ENCODE peak calls at places on chromosomes 3 and 15, in nine cellular contexts. One of them, this sample, is unnamed.

GRCh38 chr3:102178817-102179216 is 256.0 kb upstream of the ZPLD1 start:
- DNase-seq in spleen: no peak
- DNase-seq in osteoblast: no peak
- DNase-seq in esophagus squamous epithelium: no peak
- DNase-seq in neural progenitor cell: no peak
- DNase-seq in breast epithelium: no peak
- DNase-seq in psoas muscle: no peak
- DNase-seq in HepG2: no peak
- DNase-seq in WERI-Rb-1: no peak
- DNase-seq in this sample: no peak

GRCh38 chr15:49225572-49226281 is 55.7 kb downstream of the GALK2 start:
- DNase-seq in esophagus squamous epithelium: no peak
- DNase-seq in HepG2: no peak
- DNase-seq in osteoblast: no peak
- DNase-seq in neural progenitor cell: peak
- DNase-seq in breast epithelium: no peak
- DNase-seq in psoas muscle: no peak
- DNase-seq in WERI-Rb-1: peak
- DNase-seq in spleen: no peak
- DNase-seq in this sample: no peak

GRCh38 chr3:137217733-137218132 is 259.9 kb downstream of the IL20RB start:
- DNase-seq in osteoblast: no peak
- DNase-seq in psoas muscle: no peak
- DNase-seq in esophagus squamous epithelium: no peak
- DNase-seq in spleen: no peak
- DNase-seq in HepG2: no peak
- DNase-seq in breast epithelium: no peak
- DNase-seq in neural progenitor cell: peak
- DNase-seq in WERI-Rb-1: peak
- DNase-seq in this sample: peak

GRCh38 chr15:42094512-42094963 is at the start of gene PLA2G4D:
- DNase-seq in HepG2: no peak
- DNase-seq in osteoblast: no peak
- DNase-seq in psoas muscle: no peak
- DNase-seq in spleen: no peak
- DNase-seq in breast epithelium: no peak
- DNase-seq in esophagus squamous epithelium: no peak
- DNase-seq in neural progenitor cell: no peak
- DNase-seq in WERI-Rb-1: no peak
- DNase-seq in this sample: no peak

GRCh38 chr3:16520636-16521579 is 7.4 kb upstream of the RFTN1 start:
- DNase-seq in esophagus squamous epithelium: no peak
- DNase-seq in psoas muscle: no peak
- DNase-seq in breast epithelium: no peak
- DNase-seq in neural progenitor cell: no peak
- DNase-seq in osteoblast: no peak
- DNase-seq in HepG2: no peak
- DNase-seq in spleen: no peak
- DNase-seq in WERI-Rb-1: no peak
- DNase-seq in this sample: no peak

GRCh38 chr15:89121414-89121813 is 33.2 kb downstream of the ABHD2 start:
- DNase-seq in HepG2: peak
- DNase-seq in psoas muscle: no peak
- DNase-seq in breast epithelium: no peak
- DNase-seq in neural progenitor cell: no peak
- DNase-seq in esophagus squamous epithelium: no peak
- DNase-seq in WERI-Rb-1: no peak
- DNase-seq in osteoblast: no peak
- DNase-seq in spleen: no peak
- DNase-seq in this sample: no peak

GRCh38 chr3:169984287-169984686 is 17.7 kb downstream of the SEC62 start:
- DNase-seq in HepG2: no peak
- DNase-seq in spleen: no peak
- DNase-seq in neural progenitor cell: no peak
- DNase-seq in osteoblast: no peak
- DNase-seq in esophagus squamous epithelium: no peak
- DNase-seq in breast epithelium: no peak
- DNase-seq in WERI-Rb-1: no peak
- DNase-seq in psoas muscle: no peak
- DNase-seq in this sample: no peak

GRCh38 chr3:104941785-104942184 is 424.9 kb upstream of the ALCAM start:
- DNase-seq in neural progenitor cell: no peak
- DNase-seq in esophagus squamous epithelium: no peak
- DNase-seq in breast epithelium: no peak
- DNase-seq in WERI-Rb-1: no peak
- DNase-seq in HepG2: no peak
- DNase-seq in osteoblast: no peak
- DNase-seq in psoas muscle: no peak
- DNase-seq in spleen: no peak
- DNase-seq in this sample: no peak

GRCh38 chr3:95424296-95424695 is 1361.4 kb downstream of the NSUN3 start:
- DNase-seq in HepG2: no peak
- DNase-seq in osteoblast: no peak
- DNase-seq in esophagus squamous epithelium: no peak
- DNase-seq in neural progenitor cell: no peak
- DNase-seq in psoas muscle: no peak
- DNase-seq in spleen: no peak
- DNase-seq in breast epithelium: no peak
- DNase-seq in WERI-Rb-1: no peak
- DNase-seq in this sample: no peak

GRCh38 chr15:42929449-42929848 is 8.9 kb upstream of the TTBK2 start:
- DNase-seq in HepG2: no peak
- DNase-seq in esophagus squamous epithelium: no peak
- DNase-seq in psoas muscle: no peak
- DNase-seq in WERI-Rb-1: no peak
- DNase-seq in neural progenitor cell: no peak
- DNase-seq in spleen: no peak
- DNase-seq in osteoblast: no peak
- DNase-seq in breast epithelium: no peak
- DNase-seq in this sample: no peak

GRCh38 chr3:143358793-143359491 is 239.4 kb downstream of the CHST2 start:
- DNase-seq in breast epithelium: no peak
- DNase-seq in psoas muscle: no peak
- DNase-seq in HepG2: no peak
- DNase-seq in WERI-Rb-1: no peak
- DNase-seq in spleen: no peak
- DNase-seq in osteoblast: no peak
- DNase-seq in esophagus squamous epithelium: no peak
- DNase-seq in neural progenitor cell: no peak
- DNase-seq in this sample: no peak

GRCh38 chr3:28989646-28990089 is 291.2 kb upstream of the RBMS3 start:
- DNase-seq in HepG2: no peak
- DNase-seq in breast epithelium: no peak
- DNase-seq in osteoblast: no peak
- DNase-seq in esophagus squamous epithelium: no peak
- DNase-seq in neural progenitor cell: no peak
- DNase-seq in WERI-Rb-1: no peak
- DNase-seq in psoas muscle: no peak
- DNase-seq in spleen: no peak
- DNase-seq in this sample: no peak

GRCh38 chr15:39587291-39587909 is 6.5 kb downstream of the THBS1 start:
- DNase-seq in spleen: no peak
- DNase-seq in esophagus squamous epithelium: no peak
- DNase-seq in HepG2: no peak
- DNase-seq in osteoblast: peak
- DNase-seq in breast epithelium: no peak
- DNase-seq in neural progenitor cell: no peak
- DNase-seq in WERI-Rb-1: no peak
- DNase-seq in psoas muscle: no peak
- DNase-seq in this sample: no peak

GRCh38 chr15:26051771-26052685 is 188.9 kb upstream of the ATP10A start:
- DNase-seq in neural progenitor cell: no peak
- DNase-seq in osteoblast: peak
- DNase-seq in HepG2: no peak
- DNase-seq in psoas muscle: peak
- DNase-seq in breast epithelium: no peak
- DNase-seq in spleen: no peak
- DNase-seq in esophagus squamous epithelium: no peak
- DNase-seq in WERI-Rb-1: peak
- DNase-seq in this sample: peak

GRCh38 chr3:38655708-38656300 is 6.3 kb upstream of the SCN5A start:
- DNase-seq in spleen: no peak
- DNase-seq in breast epithelium: no peak
- DNase-seq in psoas muscle: no peak
- DNase-seq in esophagus squamous epithelium: no peak
- DNase-seq in HepG2: peak
- DNase-seq in neural progenitor cell: peak
- DNase-seq in WERI-Rb-1: peak
- DNase-seq in osteoblast: peak
- DNase-seq in this sample: no peak

GRCh38 chr3:133401374-133402135 is 1.7 kb downstream of the BFSP2 start:
- DNase-seq in osteoblast: no peak
- DNase-seq in WERI-Rb-1: no peak
- DNase-seq in psoas muscle: no peak
- DNase-seq in HepG2: no peak
- DNase-seq in spleen: peak
- DNase-seq in breast epithelium: no peak
- DNase-seq in neural progenitor cell: no peak
- DNase-seq in esophagus squamous epithelium: no peak
- DNase-seq in this sample: no peak

GRCh38 chr3:62318365-62318751 is 55.0 kb downstream of the FEZF2 start:
- DNase-seq in osteoblast: no peak
- DNase-seq in psoas muscle: no peak
- DNase-seq in esophagus squamous epithelium: no peak
- DNase-seq in WERI-Rb-1: peak
- DNase-seq in HepG2: no peak
- DNase-seq in breast epithelium: no peak
- DNase-seq in spleen: no peak
- DNase-seq in neural progenitor cell: no peak
- DNase-seq in this sample: peak

GRCh38 chr3:59922226-59922625 is 872.4 kb upstream of the CFAP20DC start:
- DNase-seq in breast epithelium: no peak
- DNase-seq in spleen: no peak
- DNase-seq in WERI-Rb-1: no peak
- DNase-seq in psoas muscle: no peak
- DNase-seq in esophagus squamous epithelium: no peak
- DNase-seq in neural progenitor cell: no peak
- DNase-seq in HepG2: no peak
- DNase-seq in osteoblast: peak
- DNase-seq in this sample: no peak
- H3K27ac ChIP-seq in breast epithelium: no peak
- H3K27ac ChIP-seq in spleen: no peak
- H3K27ac ChIP-seq in WERI-Rb-1: no peak
- H3K27ac ChIP-seq in psoas muscle: no peak
- H3K27ac ChIP-seq in esophagus squamous epithelium: no peak
- H3K27ac ChIP-seq in neural progenitor cell: no peak
- H3K27ac ChIP-seq in HepG2: no peak
- H3K27ac ChIP-seq in osteoblast: no peak
- H3K27ac ChIP-seq in this sample: no peak

DNA sequence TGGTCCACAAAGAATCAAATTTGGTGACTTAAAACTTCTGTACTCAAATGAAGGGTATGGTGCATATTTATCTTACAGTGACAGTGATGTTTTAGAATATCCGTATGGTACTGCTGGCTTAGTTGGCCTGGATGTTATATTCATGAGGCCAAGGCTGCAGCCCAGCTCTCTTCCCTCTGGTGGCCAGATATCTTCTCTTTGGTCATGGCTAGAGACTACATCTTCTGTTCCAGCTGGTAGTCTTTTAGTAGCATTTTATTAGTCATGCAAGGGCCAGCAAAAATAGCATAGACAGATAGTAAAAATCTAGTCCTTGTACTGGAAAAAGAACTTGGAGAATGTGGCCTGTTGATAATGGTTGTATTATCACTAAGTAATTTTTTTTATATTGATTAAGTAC is 124.0 kb upstream of the ROPN1 start:
- DNase-seq in HepG2: no peak
- DNase-seq in osteoblast: no peak
- DNase-seq in spleen: no peak
- DNase-seq in esophagus squamous epithelium: no peak
- DNase-seq in psoas muscle: no peak
- DNase-seq in WERI-Rb-1: no peak
- DNase-seq in neural progenitor cell: no peak
- DNase-seq in breast epithelium: no peak
- DNase-seq in this sample: no peak
- H3K4me3 ChIP-seq in HepG2: no peak
- H3K4me3 ChIP-seq in osteoblast: no peak
- H3K4me3 ChIP-seq in spleen: no peak
- H3K4me3 ChIP-seq in esophagus squamous epithelium: no peak
- H3K4me3 ChIP-seq in psoas muscle: no peak
- H3K4me3 ChIP-seq in WERI-Rb-1: no peak
- H3K4me3 ChIP-seq in neural progenitor cell: no peak
- H3K4me3 ChIP-seq in breast epithelium: no peak
- H3K4me3 ChIP-seq in this sample: no peak

DNA sequence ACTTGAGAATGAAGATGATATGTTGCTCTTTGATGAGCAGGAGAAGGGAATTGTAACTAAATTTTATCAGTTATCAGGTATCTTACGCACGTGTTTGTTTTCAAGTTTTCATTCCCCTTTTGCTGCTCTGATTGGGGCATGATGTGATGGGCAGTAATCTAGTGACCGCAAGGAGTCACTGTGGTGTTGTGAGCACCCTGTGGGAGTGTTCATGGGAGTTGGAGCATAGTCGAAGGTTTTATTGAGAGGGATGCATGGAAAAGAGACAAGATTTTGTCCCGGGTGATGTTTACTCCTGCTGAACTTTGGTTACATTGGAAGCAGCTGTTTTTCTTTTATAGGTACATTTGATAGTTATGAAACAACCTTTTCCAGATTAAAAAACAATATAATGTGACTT is 2.1 kb downstream of the FAN1 start:
- DNase-seq in osteoblast: no peak
- DNase-seq in psoas muscle: no peak
- DNase-seq in neural progenitor cell: no peak
- DNase-seq in WERI-Rb-1: no peak
- DNase-seq in breast epithelium: no peak
- DNase-seq in spleen: no peak
- DNase-seq in esophagus squamous epithelium: no peak
- DNase-seq in HepG2: no peak
- DNase-seq in this sample: peak
- H3K27ac ChIP-seq in osteoblast: no peak
- H3K27ac ChIP-seq in psoas muscle: no peak
- H3K27ac ChIP-seq in neural progenitor cell: no peak
- H3K27ac ChIP-seq in WERI-Rb-1: no peak
- H3K27ac ChIP-seq in breast epithelium: peak
- H3K27ac ChIP-seq in spleen: no peak
- H3K27ac ChIP-seq in esophagus squamous epithelium: peak
- H3K27ac ChIP-seq in HepG2: no peak
- H3K27ac ChIP-seq in this sample: no peak

DNA sequence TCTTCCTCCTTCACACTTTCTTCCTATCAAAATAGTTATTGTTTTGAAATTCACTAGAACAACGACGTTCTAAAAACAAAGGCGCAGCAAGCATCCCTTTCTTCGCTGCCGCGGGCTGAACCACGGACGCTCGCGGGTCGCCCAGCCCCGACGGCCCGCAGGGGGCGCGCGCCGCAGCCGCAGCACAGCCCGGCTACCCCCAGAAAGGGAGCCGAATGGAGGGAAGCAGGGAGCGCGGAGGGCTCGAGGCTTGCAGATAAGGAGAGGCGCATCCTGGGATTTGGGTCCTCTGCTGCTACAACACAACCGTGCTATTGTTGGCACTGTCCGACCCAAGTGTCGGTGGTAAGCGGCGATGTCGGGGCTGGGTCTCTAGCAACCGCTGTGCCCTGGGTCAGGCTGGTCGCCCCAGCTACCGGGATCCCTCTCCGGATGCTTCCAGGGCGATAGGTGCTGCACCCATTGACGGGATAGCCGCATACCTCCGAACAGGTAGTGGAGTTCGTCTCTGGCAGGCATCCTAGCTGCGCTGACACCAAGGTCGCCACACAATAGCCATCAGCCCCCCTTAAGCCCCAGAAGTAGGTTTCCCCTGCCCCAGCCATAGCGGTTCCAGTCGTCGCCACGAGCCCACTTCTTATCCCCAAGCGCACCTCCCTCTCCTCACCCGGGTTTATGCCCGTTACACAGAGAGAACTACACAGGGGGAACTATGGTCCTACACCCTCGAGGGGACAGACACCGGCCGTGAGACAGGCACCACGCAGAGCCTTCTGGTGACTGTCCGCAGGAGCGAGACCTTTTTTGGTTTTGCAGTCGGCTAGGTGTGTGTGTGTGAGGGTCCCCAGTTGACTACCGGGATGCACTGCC is 6.0 kb downstream of the ONECUT1 start:
- DNase-seq in HepG2: no peak
- DNase-seq in osteoblast: peak
- DNase-seq in WERI-Rb-1: peak
- DNase-seq in psoas muscle: no peak
- DNase-seq in neural progenitor cell: peak
- DNase-seq in breast epithelium: no peak
- DNase-seq in spleen: peak
- DNase-seq in esophagus squamous epithelium: no peak
- DNase-seq in this sample: no peak
- H3K4me3 ChIP-seq in HepG2: no peak
- H3K4me3 ChIP-seq in osteoblast: no peak
- H3K4me3 ChIP-seq in WERI-Rb-1: peak
- H3K4me3 ChIP-seq in psoas muscle: no peak
- H3K4me3 ChIP-seq in neural progenitor cell: peak
- H3K4me3 ChIP-seq in breast epithelium: no peak
- H3K4me3 ChIP-seq in spleen: no peak
- H3K4me3 ChIP-seq in esophagus squamous epithelium: no peak
- H3K4me3 ChIP-seq in this sample: no peak